ENCODE peak calls at places on chromosome 14, in eight cellular contexts. One of them, this sample, is unnamed.

GRCh38 chr14:53532871-53533270 is 379.7 kb upstream of the DDHD1 start:
- DNase-seq in tibial nerve: no peak
- DNase-seq in IMR-90: no peak
- DNase-seq in ovary: no peak
- DNase-seq in brain microvascular endothelial cell: no peak
- DNase-seq in CD4-positive, CD25-positive, alpha-beta regulatory T cell: no peak
- DNase-seq in aorta: no peak
- DNase-seq in HCT116: no peak
- DNase-seq in this sample: no peak

GRCh38 chr14:102074415-102074964 is 12.4 kb downstream of the HSP90AA1 start:
- DNase-seq in tibial nerve: no peak
- DNase-seq in IMR-90: peak
- DNase-seq in ovary: no peak
- DNase-seq in brain microvascular endothelial cell: no peak
- DNase-seq in CD4-positive, CD25-positive, alpha-beta regulatory T cell: no peak
- DNase-seq in aorta: no peak
- DNase-seq in HCT116: no peak
- DNase-seq in this sample: no peak

GRCh38 chr14:70821916-70822705 is 12.8 kb upstream of the MAP3K9 start:
- DNase-seq in tibial nerve: no peak
- DNase-seq in IMR-90: peak
- DNase-seq in ovary: peak
- DNase-seq in brain microvascular endothelial cell: peak
- DNase-seq in CD4-positive, CD25-positive, alpha-beta regulatory T cell: peak
- DNase-seq in aorta: peak
- DNase-seq in HCT116: no peak
- DNase-seq in this sample: peak

GRCh38 chr14:54699087-54699530 is 132.2 kb downstream of the SAMD4A start:
- DNase-seq in tibial nerve: no peak
- DNase-seq in IMR-90: no peak
- DNase-seq in ovary: no peak
- DNase-seq in brain microvascular endothelial cell: no peak
- DNase-seq in CD4-positive, CD25-positive, alpha-beta regulatory T cell: no peak
- DNase-seq in aorta: peak
- DNase-seq in HCT116: no peak
- DNase-seq in this sample: no peak

GRCh38 chr14:92539875-92540274 is 26.3 kb downstream of the RIN3 start:
- DNase-seq in tibial nerve: no peak
- DNase-seq in IMR-90: peak
- DNase-seq in ovary: peak
- DNase-seq in brain microvascular endothelial cell: peak
- DNase-seq in CD4-positive, CD25-positive, alpha-beta regulatory T cell: no peak
- DNase-seq in aorta: peak
- DNase-seq in HCT116: no peak
- DNase-seq in this sample: no peak

GRCh38 chr14:91154851-91155625 is 41.2 kb downstream of the DGLUCY start:
- DNase-seq in tibial nerve: no peak
- DNase-seq in IMR-90: peak
- DNase-seq in ovary: peak
- DNase-seq in brain microvascular endothelial cell: peak
- DNase-seq in CD4-positive, CD25-positive, alpha-beta regulatory T cell: no peak
- DNase-seq in aorta: no peak
- DNase-seq in HCT116: peak
- DNase-seq in this sample: peak

GRCh38 chr14:42090122-42090521 is 483.4 kb downstream of the LRFN5 start:
- DNase-seq in tibial nerve: no peak
- DNase-seq in IMR-90: no peak
- DNase-seq in ovary: no peak
- DNase-seq in brain microvascular endothelial cell: no peak
- DNase-seq in CD4-positive, CD25-positive, alpha-beta regulatory T cell: no peak
- DNase-seq in aorta: no peak
- DNase-seq in HCT116: no peak
- DNase-seq in this sample: no peak

GRCh38 chr14:92417759-92418158 is 94.8 kb downstream of the SLC24A4 start:
- DNase-seq in tibial nerve: no peak
- DNase-seq in IMR-90: no peak
- DNase-seq in ovary: no peak
- DNase-seq in brain microvascular endothelial cell: no peak
- DNase-seq in CD4-positive, CD25-positive, alpha-beta regulatory T cell: no peak
- DNase-seq in aorta: no peak
- DNase-seq in HCT116: no peak
- DNase-seq in this sample: no peak

GRCh38 chr14:74886001-74886400 is 4.3 kb downstream of the DLST start:
- DNase-seq in tibial nerve: no peak
- DNase-seq in IMR-90: peak
- DNase-seq in ovary: no peak
- DNase-seq in brain microvascular endothelial cell: peak
- DNase-seq in CD4-positive, CD25-positive, alpha-beta regulatory T cell: no peak
- DNase-seq in aorta: no peak
- DNase-seq in HCT116: no peak
- DNase-seq in this sample: no peak

GRCh38 chr14:79443602-79444001 is 767.7 kb downstream of the DIO2 start:
- DNase-seq in tibial nerve: no peak
- DNase-seq in IMR-90: peak
- DNase-seq in ovary: no peak
- DNase-seq in brain microvascular endothelial cell: no peak
- DNase-seq in CD4-positive, CD25-positive, alpha-beta regulatory T cell: no peak
- DNase-seq in aorta: no peak
- DNase-seq in HCT116: no peak
- DNase-seq in this sample: no peak

GRCh38 chr14:80080601-80081000 is 130.7 kb downstream of the DIO2 start:
- DNase-seq in tibial nerve: no peak
- DNase-seq in IMR-90: no peak
- DNase-seq in ovary: no peak
- DNase-seq in brain microvascular endothelial cell: no peak
- DNase-seq in CD4-positive, CD25-positive, alpha-beta regulatory T cell: no peak
- DNase-seq in aorta: no peak
- DNase-seq in HCT116: no peak
- DNase-seq in this sample: no peak

GRCh38 chr14:52089208-52089607 is 20.3 kb upstream of the NID2 start:
- DNase-seq in tibial nerve: no peak
- DNase-seq in IMR-90: no peak
- DNase-seq in ovary: peak
- DNase-seq in brain microvascular endothelial cell: no peak
- DNase-seq in CD4-positive, CD25-positive, alpha-beta regulatory T cell: no peak
- DNase-seq in aorta: no peak
- DNase-seq in HCT116: no peak
- DNase-seq in this sample: no peak

GRCh38 chr14:21019377-21019776 is 5.5 kb downstream of the NDRG2 start:
- DNase-seq in tibial nerve: no peak
- DNase-seq in IMR-90: peak
- DNase-seq in ovary: no peak
- DNase-seq in brain microvascular endothelial cell: no peak
- DNase-seq in CD4-positive, CD25-positive, alpha-beta regulatory T cell: no peak
- DNase-seq in aorta: no peak
- DNase-seq in HCT116: no peak
- DNase-seq in this sample: no peak
- H3K27ac ChIP-seq in tibial nerve: no peak
- H3K27ac ChIP-seq in IMR-90: no peak
- H3K27ac ChIP-seq in ovary: no peak
- H3K27ac ChIP-seq in brain microvascular endothelial cell: no peak
- H3K27ac ChIP-seq in CD4-positive, CD25-positive, alpha-beta regulatory T cell: no peak
- H3K27ac ChIP-seq in aorta: no peak
- H3K27ac ChIP-seq in HCT116: no peak
- H3K27ac ChIP-seq in this sample: no peak

GRCh38 chr14:93961610-93962009 is 14.8 kb downstream of the ASB2 start:
- DNase-seq in tibial nerve: no peak
- DNase-seq in IMR-90: no peak
- DNase-seq in ovary: no peak
- DNase-seq in brain microvascular endothelial cell: no peak
- DNase-seq in CD4-positive, CD25-positive, alpha-beta regulatory T cell: no peak
- DNase-seq in aorta: no peak
- DNase-seq in HCT116: no peak
- DNase-seq in this sample: no peak

GRCh38 chr14:93964281-93964680 is 12.1 kb downstream of the ASB2 start:
- DNase-seq in tibial nerve: no peak
- DNase-seq in IMR-90: no peak
- DNase-seq in ovary: no peak
- DNase-seq in brain microvascular endothelial cell: no peak
- DNase-seq in CD4-positive, CD25-positive, alpha-beta regulatory T cell: no peak
- DNase-seq in aorta: no peak
- DNase-seq in HCT116: no peak
- DNase-seq in this sample: no peak

GRCh38 chr14:93964820-93965286 is 11.5 kb downstream of the ASB2 start:
- DNase-seq in tibial nerve: no peak
- DNase-seq in IMR-90: no peak
- DNase-seq in ovary: no peak
- DNase-seq in brain microvascular endothelial cell: no peak
- DNase-seq in CD4-positive, CD25-positive, alpha-beta regulatory T cell: no peak
- DNase-seq in aorta: no peak
- DNase-seq in HCT116: no peak
- DNase-seq in this sample: no peak

GRCh38 chr14:93963692-93964091 is 12.7 kb downstream of the ASB2 start:
- DNase-seq in tibial nerve: no peak
- DNase-seq in IMR-90: no peak
- DNase-seq in ovary: no peak
- DNase-seq in brain microvascular endothelial cell: no peak
- DNase-seq in CD4-positive, CD25-positive, alpha-beta regulatory T cell: no peak
- DNase-seq in aorta: no peak
- DNase-seq in HCT116: no peak
- DNase-seq in this sample: no peak

DNA sequence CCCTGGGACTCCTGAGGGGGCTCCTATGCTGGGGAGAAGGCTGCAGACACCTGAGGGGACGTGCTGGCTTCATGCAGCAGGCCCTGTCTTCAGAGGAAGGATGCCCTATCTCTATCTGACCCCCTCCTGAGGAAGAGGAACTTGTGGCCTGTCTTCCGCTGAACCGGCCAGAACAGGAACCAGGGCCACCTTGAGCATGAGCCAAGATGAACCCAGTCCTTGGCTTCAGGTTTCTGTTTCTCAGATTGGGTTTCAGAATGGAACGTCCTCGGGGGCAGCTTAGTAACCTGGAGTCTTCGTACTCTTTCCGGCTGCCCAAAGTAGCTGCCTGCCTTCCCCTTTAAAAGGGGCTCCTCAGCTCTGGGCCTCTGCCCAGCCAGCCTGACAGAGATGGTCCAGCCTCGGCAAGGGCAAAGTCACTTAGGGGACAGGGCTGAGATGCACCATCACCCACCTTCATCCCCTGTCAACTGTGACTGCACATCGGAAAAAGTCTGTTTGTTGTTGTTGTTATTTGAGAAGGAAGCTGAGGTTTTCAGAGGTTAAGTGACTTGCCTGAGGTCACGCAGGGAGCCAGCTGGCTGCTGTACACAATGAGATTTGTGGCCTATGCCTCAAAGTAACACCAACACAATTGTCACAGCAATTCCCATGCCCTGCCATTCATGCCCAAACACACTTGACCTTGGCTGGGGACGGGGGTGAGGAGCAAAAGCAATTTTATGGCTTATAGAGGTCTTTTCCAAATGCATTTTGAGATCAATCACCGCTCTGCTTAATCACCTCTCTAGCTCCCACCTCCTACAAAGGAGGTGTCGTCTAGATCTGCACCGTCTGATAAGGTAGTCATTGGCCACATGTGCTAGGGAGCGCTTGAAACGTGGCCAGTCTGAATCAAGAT is 13.4 kb downstream of the ASB2 start:
- DNase-seq in tibial nerve: no peak
- DNase-seq in IMR-90: peak
- DNase-seq in ovary: no peak
- DNase-seq in brain microvascular endothelial cell: no peak
- DNase-seq in CD4-positive, CD25-positive, alpha-beta regulatory T cell: peak
- DNase-seq in aorta: no peak
- DNase-seq in HCT116: no peak
- DNase-seq in this sample: no peak
- H3K4me3 ChIP-seq in tibial nerve: no peak
- H3K4me3 ChIP-seq in IMR-90: no peak
- H3K4me3 ChIP-seq in ovary: no peak
- H3K4me3 ChIP-seq in brain microvascular endothelial cell: no peak
- H3K4me3 ChIP-seq in CD4-positive, CD25-positive, alpha-beta regulatory T cell: peak
- H3K4me3 ChIP-seq in aorta: no peak
- H3K4me3 ChIP-seq in HCT116: no peak
- H3K4me3 ChIP-seq in this sample: no peak

GRCh38 chr14:50813544-50813863 is 17.5 kb downstream of the NIN start:
- DNase-seq in tibial nerve: no peak
- DNase-seq in IMR-90: no peak
- DNase-seq in ovary: no peak
- DNase-seq in brain microvascular endothelial cell: no peak
- DNase-seq in CD4-positive, CD25-positive, alpha-beta regulatory T cell: peak
- DNase-seq in aorta: no peak
- DNase-seq in HCT116: no peak
- DNase-seq in this sample: no peak

GRCh38 chr14:50816419-50817047 is 14.4 kb downstream of the NIN start:
- DNase-seq in tibial nerve: no peak
- DNase-seq in IMR-90: peak
- DNase-seq in ovary: no peak
- DNase-seq in brain microvascular endothelial cell: peak
- DNase-seq in CD4-positive, CD25-positive, alpha-beta regulatory T cell: no peak
- DNase-seq in aorta: no peak
- DNase-seq in HCT116: no peak
- DNase-seq in this sample: no peak

GRCh38 chr14:50812180-50812579 is 18.8 kb downstream of the NIN start:
- DNase-seq in tibial nerve: no peak
- DNase-seq in IMR-90: no peak
- DNase-seq in ovary: no peak
- DNase-seq in brain microvascular endothelial cell: no peak
- DNase-seq in CD4-positive, CD25-positive, alpha-beta regulatory T cell: no peak
- DNase-seq in aorta: no peak
- DNase-seq in HCT116: no peak
- DNase-seq in this sample: no peak

GRCh38 chr14:50814161-50814560 is 16.8 kb downstream of the NIN start:
- DNase-seq in tibial nerve: no peak
- DNase-seq in IMR-90: no peak
- DNase-seq in ovary: no peak
- DNase-seq in brain microvascular endothelial cell: no peak
- DNase-seq in CD4-positive, CD25-positive, alpha-beta regulatory T cell: no peak
- DNase-seq in aorta: no peak
- DNase-seq in HCT116: no peak
- DNase-seq in this sample: no peak

DNA sequence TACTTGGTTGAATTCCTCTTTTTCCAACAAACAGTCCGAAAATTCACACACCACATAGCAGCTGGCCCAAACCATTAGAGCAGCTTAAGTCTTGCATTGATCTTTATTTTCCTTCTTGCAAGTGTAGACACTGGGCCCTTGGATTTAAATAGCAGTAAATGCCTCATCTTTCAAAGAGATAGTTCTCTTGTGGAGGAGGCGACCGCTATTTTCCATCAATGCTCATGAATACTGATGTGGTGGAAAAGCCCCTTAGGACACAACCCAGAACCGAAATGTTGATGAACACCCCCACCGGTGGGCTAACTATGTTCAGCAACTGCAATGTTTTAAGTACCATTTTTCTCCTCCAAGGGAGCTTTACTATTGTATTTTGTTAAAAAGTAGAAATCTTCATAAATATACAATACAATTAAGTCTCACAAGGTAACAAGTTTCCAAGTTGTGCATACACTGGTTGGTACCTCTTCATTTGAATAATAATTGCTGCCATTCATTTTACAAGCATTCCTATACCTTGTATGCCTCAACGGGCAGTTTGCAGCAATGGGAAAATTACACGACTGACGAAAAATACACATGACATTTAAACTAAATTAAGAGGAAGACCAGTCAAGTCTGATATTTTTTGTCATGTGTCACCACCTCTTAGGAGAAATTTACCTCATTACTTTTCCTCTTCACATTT is 18.0 kb downstream of the NIN start:
- DNase-seq in tibial nerve: no peak
- DNase-seq in IMR-90: no peak
- DNase-seq in ovary: no peak
- DNase-seq in brain microvascular endothelial cell: no peak
- DNase-seq in CD4-positive, CD25-positive, alpha-beta regulatory T cell: no peak
- DNase-seq in aorta: no peak
- DNase-seq in HCT116: no peak
- DNase-seq in this sample: no peak
- H3K27ac ChIP-seq in tibial nerve: no peak
- H3K27ac ChIP-seq in IMR-90: no peak
- H3K27ac ChIP-seq in ovary: no peak
- H3K27ac ChIP-seq in brain microvascular endothelial cell: no peak
- H3K27ac ChIP-seq in CD4-positive, CD25-positive, alpha-beta regulatory T cell: no peak
- H3K27ac ChIP-seq in aorta: no peak
- H3K27ac ChIP-seq in HCT116: no peak
- H3K27ac ChIP-seq in this sample: no peak

GRCh38 chr14:31208546-31209424 is 1.2 kb upstream of the HECTD1 start:
- DNase-seq in tibial nerve: no peak
- DNase-seq in IMR-90: no peak
- DNase-seq in ovary: no peak
- DNase-seq in brain microvascular endothelial cell: no peak
- DNase-seq in CD4-positive, CD25-positive, alpha-beta regulatory T cell: no peak
- DNase-seq in aorta: no peak
- DNase-seq in HCT116: no peak
- DNase-seq in this sample: no peak
- H3K4me3 ChIP-seq in tibial nerve: peak
- H3K4me3 ChIP-seq in IMR-90: peak
- H3K4me3 ChIP-seq in ovary: peak
- H3K4me3 ChIP-seq in brain microvascular endothelial cell: peak
- H3K4me3 ChIP-seq in CD4-positive, CD25-positive, alpha-beta regulatory T cell: peak
- H3K4me3 ChIP-seq in aorta: peak
- H3K4me3 ChIP-seq in HCT116: peak
- H3K4me3 ChIP-seq in this sample: peak

This sample was measured in pancreas.